ENCODE peak calls at places on chromosomes 6 and 20, in four cellular contexts. I, N, C and L are unnamed samples.
A peak's percentile ranks its signal among the peaks of the same experiment; 100 is the strongest.

GRCh38 chr20:44181611-44182010 is 5.4 kb downstream of the JPH2 start:
- DNase-seq in I (no peak), N (no peak), C (peak; percentile 36), L (no peak)

GRCh38 chr6:89356644-89357043 is 4.1 kb upstream of the UBE2J1 start:
- DNase-seq in N (no peak), I (no peak), C (no peak), L (no peak)

GRCh38 chr20:38132156-38132909 is 32.7 kb downstream of the TGM2 start:
- DNase-seq in C (no peak), N (no peak), I (no peak), L (peak; percentile 70)

GRCh38 chr20:63345328-63346100 is 15.6 kb downstream of the CHRNA4 start:
- DNase-seq in I (peak; percentile 61), C (no peak), N (no peak), L (no peak)

GRCh38 chr6:101539510-101540245 is 146.2 kb downstream of the GRIK2 start:
- DNase-seq in N (no peak), C (no peak), I (no peak), L (no peak)

GRCh38 chr6:134482585-134483346 is 164.9 kb upstream of the SGK1 start:
- DNase-seq in C (no peak), N (no peak), I (no peak), L (no peak)

GRCh38 chr20:47440857-47441773 is 60.6 kb upstream of the NCOA3 start:
- DNase-seq in N (peak; percentile 93), C (peak; percentile 20), I (no peak), L (no peak)

GRCh38 chr20:35954907-35955251 is 577 bp upstream of the SCAND1 start:
- DNase-seq in C (no peak), I (no peak), N (no peak), L (no peak)

GRCh38 chr20:31968299-31969126 is 562 bp downstream of the XKR7 start:
- DNase-seq in I (peak; percentile 92), C (peak; percentile 94), N (peak; percentile 44), L (no peak)

GRCh38 chr20:25706793-25707192 is 10.1 kb upstream of the ZNF337 start:
- DNase-seq in I (peak; percentile 30), N (no peak), C (no peak), L (no peak)

GRCh38 chr6:53861543-53861942 is 66.7 kb downstream of the LRRC1 start:
- DNase-seq in I (no peak), C (no peak), N (no peak), L (no peak)

GRCh38 chr6:111707773-111708172 is 102.1 kb upstream of the TRAF3IP2 start:
- DNase-seq in C (no peak), I (no peak), N (no peak), L (no peak)

GRCh38 chr6:148967546-148967945 is 220.7 kb downstream of the UST start:
- DNase-seq in C (no peak), I (no peak), N (no peak), L (no peak)

GRCh38 chr20:56454754-56455153 is 13.7 kb upstream of the RTF2 start:
- DNase-seq in N (no peak), C (no peak), I (no peak), L (no peak)

GRCh38 chr20:43748274-43748673 is 21.5 kb upstream of the GTSF1L start:
- DNase-seq in I (no peak), N (no peak), C (no peak), L (no peak)

GRCh38 chr6:143513410-143513809 is 1.9 kb upstream of the FUCA2 start:
- DNase-seq in N (peak; percentile 18), I (no peak), C (peak; percentile 12), L (no peak)

GRCh38 chr6:126180585-126180984 is 159.3 kb upstream of the CENPW start:
- DNase-seq in I (no peak), C (no peak), N (peak; percentile 63), L (no peak)

GRCh38 chr20:16209826-16210365 is 363.4 kb downstream of the KIF16B start:
- DNase-seq in N (no peak), C (no peak), I (no peak), L (no peak)

GRCh38 chr6:71965404-71965803 is 79.1 kb downstream of the RIMS1 start:
- DNase-seq in I (no peak), N (no peak), C (no peak), L (no peak)

GRCh38 chr6:121765060-121765459 is 329.6 kb downstream of the GJA1 start:
- DNase-seq in C (no peak), N (no peak), I (no peak), L (no peak)

GRCh38 chr20:58790440-58790839 is 60.3 kb downstream of the GNAS-AS1 start:
- DNase-seq in I (no peak), N (no peak), C (no peak), L (no peak)

GRCh38 chr6:142729618-142730017 is 215.4 kb downstream of the HIVEP2 start:
- DNase-seq in C (no peak), I (no peak), N (no peak), L (no peak)

GRCh38 chr6:157584036-157584435 is 203.0 kb downstream of the ZDHHC14 start:
- DNase-seq in I (no peak), C (no peak), N (no peak), L (no peak)

GRCh38 chr6:154039231-154039842 is at the start of gene OPRM1:
- DNase-seq in I (peak; percentile 78), C (peak; percentile 91), N (peak; percentile 2), L (no peak)

GRCh38 chr6:113445201-113445600 is 411.9 kb upstream of the MARCKS start:
- DNase-seq in I (no peak), C (no peak), N (no peak), L (no peak)

GRCh38 chr6:13334953-13335352 is 6.6 kb upstream of the TBC1D7 start:
- DNase-seq in I (no peak), N (no peak), C (no peak), L (no peak)

GRCh38 chr20:32203556-32204484 is 3.7 kb downstream of the PLAGL2 start:
- DNase-seq in N (no peak), C (no peak), I (no peak), L (no peak)

GRCh38 chr20:21090112-21090737 is 15.9 kb downstream of the LINC00237 start:
- DNase-seq in N (no peak), C (no peak), I (no peak), L (no peak)

GRCh38 chr20:9161308-9161707 is 92.4 kb downstream of the PLCB4 start:
- DNase-seq in I (no peak), C (no peak), N (no peak), L (no peak)

GRCh38 chr6:25292384-25292783 is 13.2 kb downstream of the CARMIL1 start:
- DNase-seq in C (no peak), I (no peak), N (no peak), L (no peak)

GRCh38 chr6:81683928-81684327 is 68.6 kb downstream of the TENT5A start:
- DNase-seq in C (no peak), I (no peak), N (no peak), L (no peak)

GRCh38 chr20:41769650-41770049 is 151.5 kb upstream of the CHD6 start:
- DNase-seq in N (no peak), I (no peak), C (no peak), L (no peak)

GRCh38 chr20:62523473-62524203 is 47.8 kb upstream of the GATA5 start:
- DNase-seq in C (no peak), I (no peak), N (no peak), L (no peak)

GRCh38 chr6:168641455-168641854 is 200.5 kb downstream of the SMOC2 start:
- DNase-seq in N (no peak), C (no peak), I (no peak), L (no peak)

DNA sequence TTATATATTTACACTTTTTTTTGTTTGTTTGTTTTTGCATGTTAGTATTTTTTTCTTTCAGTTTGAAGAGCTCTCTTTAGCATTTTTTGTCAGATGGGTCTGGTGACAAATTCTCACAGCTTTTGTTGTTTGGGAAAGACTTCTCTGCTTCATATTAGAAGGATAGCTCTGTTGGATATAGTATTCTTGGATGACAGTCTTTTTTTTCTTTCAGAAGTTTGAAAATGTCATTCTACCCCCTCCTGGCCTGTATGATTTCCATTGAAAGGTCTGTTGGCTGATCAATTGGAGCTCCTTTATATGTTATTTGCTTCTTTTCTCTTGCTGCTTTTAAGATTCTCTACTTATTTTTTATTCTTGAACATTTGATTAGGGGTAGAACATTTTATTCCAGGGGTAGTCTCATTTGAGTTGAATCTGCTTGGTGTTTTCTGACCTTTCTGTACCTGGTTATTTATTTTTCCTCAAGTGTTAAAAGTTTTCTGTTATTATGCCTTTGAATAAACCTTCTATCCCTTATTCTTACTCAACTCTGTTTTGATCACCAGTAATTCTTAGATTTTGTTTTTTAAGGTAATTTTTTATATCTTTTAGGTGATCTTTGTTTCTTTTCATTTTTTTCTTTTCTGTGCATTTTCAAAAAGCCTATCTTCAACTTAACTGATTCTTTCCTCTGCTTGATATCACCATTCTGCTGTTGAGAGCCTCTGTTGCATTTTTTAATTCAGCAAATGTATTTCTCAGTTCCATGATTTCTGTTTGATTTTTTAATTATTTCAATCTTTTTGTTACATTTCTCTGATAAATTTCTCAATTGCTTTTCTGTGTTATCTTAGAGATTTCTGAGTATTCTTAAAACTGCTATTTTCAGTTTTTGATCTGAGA is 176.8 kb upstream of the ECI2 start:
- DNase-seq in N (no peak), I (no peak), C (no peak), L (no peak)
- H3K27ac ChIP-seq in N (no peak overlapping the region), I (no peak overlapping the region), C (no peak overlapping the region), L (no peak overlapping the region)

DNA sequence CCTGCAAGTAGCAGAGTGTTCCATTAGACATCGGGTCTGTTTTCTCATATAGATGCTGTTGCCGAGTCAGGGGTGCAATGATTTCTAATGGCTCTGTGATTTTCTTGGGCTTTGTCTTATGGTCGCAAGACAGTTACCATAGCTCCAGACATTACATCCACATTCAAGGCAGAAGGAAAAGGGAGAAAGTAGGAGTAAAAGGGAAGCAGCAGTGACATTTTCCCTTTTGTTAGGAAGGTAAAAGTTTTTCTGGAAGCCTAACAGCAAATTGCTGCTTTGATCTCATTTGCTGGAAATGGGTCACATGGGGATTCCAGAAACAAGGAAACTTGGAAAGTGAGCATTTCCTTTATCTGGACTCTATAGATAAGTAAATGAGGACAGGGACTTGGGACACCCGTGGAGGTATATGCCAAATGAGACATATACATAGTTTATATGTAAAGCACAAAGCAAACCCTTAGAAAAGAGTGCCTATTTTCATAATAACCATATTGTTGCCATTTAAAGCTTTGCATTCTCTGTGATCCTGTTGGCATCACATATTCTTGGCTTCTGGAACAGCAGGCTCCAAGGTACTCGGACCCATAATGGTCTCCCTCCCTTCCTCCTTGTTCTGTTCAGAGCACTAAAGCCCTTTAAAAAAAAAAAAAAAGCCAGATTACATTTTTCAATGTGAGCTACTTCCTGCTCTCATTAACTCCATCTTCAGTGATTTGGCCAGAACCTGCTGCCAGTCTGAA is at the start of gene C20orf202:
- DNase-seq in I (no peak), N (no peak), C (no peak), L (no peak)
- H3K27ac ChIP-seq in I (peak within 1 kb of the TSS; percentile 20), N (no peak within 1 kb of the TSS), C (no peak within 1 kb of the TSS), L (no peak within 1 kb of the TSS)

GRCh38 chr6:11771473-11772048 is 7.0 kb downstream of the ADTRP start:
- DNase-seq in N (no peak), C (no peak), I (no peak), L (peak; percentile 40)
- H3K27ac ChIP-seq in N (peak overlapping the region; percentile 99), C (no peak overlapping the region), I (peak overlapping the region; percentile 75), L (peak overlapping the region; percentile 81)

GRCh38 chr6:33254591-33254990 is 17.1 kb downstream of the VPS52 start:
- DNase-seq in N (no peak), C (no peak), I (no peak), L (no peak)
- H3K27ac ChIP-seq in N (peak overlapping the region; percentile 16), C (no peak overlapping the region), I (no peak overlapping the region), L (no peak overlapping the region)